ENCODE peak calls at places on chromosome 13, in nine cellular contexts. L, A, M, V, O, C, D, I and Y are unnamed samples.
A peak's percentile ranks its signal among the peaks of the same experiment; 100 is the strongest.

GRCh38 chr13:46288570-46289259 is 77.0 kb downstream of the LRRC63 start:
- DNase-seq in L (no peak), A (no peak), M (no peak), V (peak; percentile 76), O (peak; percentile 16), C (no peak), D (no peak), I (no peak), Y (peak; percentile 24)

GRCh38 chr13:113749507-113749906 is 9.5 kb upstream of the TMEM255B start:
- DNase-seq in L (no peak), A (no peak), M (no peak), V (no peak), O (no peak), C (no peak), D (no peak), I (peak; percentile 42), Y (no peak)

GRCh38 chr13:93635687-93636086 is 409.1 kb downstream of the GPC6 start:
- DNase-seq in L (no peak), A (peak; percentile 40), M (no peak), V (peak; percentile 63), O (peak; percentile 57), C (no peak), D (no peak), I (no peak), Y (no peak)

GRCh38 chr13:77048592-77048991 is 21.6 kb upstream of the FBXL3 start:
- DNase-seq in L (no peak), A (no peak), M (no peak), V (peak; percentile 13), O (no peak), C (no peak), D (no peak), I (no peak), Y (no peak)

GRCh38 chr13:58680115-58680514 is 1048.6 kb downstream of the PCDH17 start:
- DNase-seq in L (no peak), A (no peak), M (no peak), V (no peak), O (no peak), C (no peak), D (no peak), I (no peak), Y (no peak)

GRCh38 chr13:27425918-27426630 is 1.7 kb downstream of the GTF3A start:
- DNase-seq in L (peak; percentile 30), A (no peak), M (peak; percentile 70), V (peak; percentile 80), O (peak; percentile 77), C (peak; percentile 73), D (no peak), I (peak; percentile 77), Y (peak; percentile 82)

GRCh38 chr13:49791753-49792549 is 531 bp downstream of the KPNA3 start:
- DNase-seq in L (peak; percentile 63), A (no peak), M (peak; percentile 47), V (peak; percentile 52), O (peak; percentile 16), C (peak; percentile 48), D (peak; percentile 75), I (peak; percentile 82), Y (peak; percentile 37)

GRCh38 chr13:80923907-80924306 is 583.0 kb upstream of the SPRY2 start:
- DNase-seq in L (no peak), A (no peak), M (no peak), V (peak; percentile 36), O (no peak), C (no peak), D (no peak), I (no peak), Y (no peak)

GRCh38 chr13:73025212-73026012 is 33.4 kb upstream of the KLF5 start:
- DNase-seq in L (no peak), A (no peak), M (no peak), V (peak; percentile 42), O (peak; percentile 38), C (no peak), D (no peak), I (no peak), Y (peak; percentile 13)

GRCh38 chr13:105336706-105337582 is 1198.5 kb downstream of the EFNB2 start:
- DNase-seq in L (peak; percentile 42), A (no peak), M (no peak), V (peak; percentile 52), O (peak; percentile 55), C (no peak), D (no peak), I (no peak), Y (no peak)

GRCh38 chr13:32804673-32805260 is 211.5 kb upstream of the KL start:
- DNase-seq in L (no peak), A (no peak), M (no peak), V (peak; percentile 55), O (peak; percentile 34), C (no peak), D (no peak), I (no peak), Y (no peak)

GRCh38 chr13:57582032-57582431 is 49.5 kb upstream of the PCDH17 start:
- DNase-seq in L (no peak), A (no peak), M (no peak), V (no peak), O (no peak), C (no peak), D (no peak), I (no peak), Y (no peak)

GRCh38 chr13:101751488-101751887 is 299.0 kb downstream of the ITGBL1 start:
- DNase-seq in L (no peak), A (peak; percentile 20), M (no peak), V (peak; percentile 99), O (peak; percentile 60), C (no peak), D (no peak), I (no peak), Y (peak; percentile 59)

GRCh38 chr13:44698076-44698475 is 121.9 kb upstream of the TSC22D1 start:
- DNase-seq in L (no peak), A (no peak), M (no peak), V (no peak), O (no peak), C (no peak), D (no peak), I (no peak), Y (no peak)

GRCh38 chr13:102680133-102680717 is 14.6 kb downstream of the METTL21C start:
- DNase-seq in L (no peak), A (no peak), M (no peak), V (no peak), O (no peak), C (no peak), D (no peak), I (no peak), Y (no peak)

GRCh38 chr13:110339975-110340550 is 33.0 kb downstream of the COL4A2 start:
- DNase-seq in L (no peak), A (no peak), M (no peak), V (no peak), O (no peak), C (no peak), D (no peak), I (no peak), Y (no peak)
- TF ChIP-seq CTCF in L (no peak), A (no peak), M (no peak), V (no peak), O (no peak), C (no peak), D (no peak), I (no peak), Y (no peak)

GRCh38 chr13:75687145-75687763 is 51.1 kb downstream of the LMO7 start:
- DNase-seq in L (no peak), A (no peak), M (no peak), V (peak; percentile 83), O (no peak), C (no peak), D (no peak), I (no peak), Y (no peak)
- TF ChIP-seq CTCF in L (peak; percentile 30), A (peak; percentile 48), M (peak; percentile 23), V (peak; percentile 65), O (peak; percentile 58), C (no peak), D (peak; percentile 72), I (peak; percentile 33), Y (peak; percentile 33)

GRCh38 chr13:47800593-47800992 is 200.5 kb downstream of the SUCLA2 start:
- DNase-seq in L (no peak), A (no peak), M (no peak), V (no peak), O (no peak), C (no peak), D (no peak), I (no peak), Y (no peak)

GRCh38 chr13:47796816-47797215 is 204.3 kb downstream of the SUCLA2 start:
- DNase-seq in L (no peak), A (no peak), M (no peak), V (no peak), O (no peak), C (no peak), D (no peak), I (no peak), Y (no peak)

GRCh38 chr13:47798194-47798593 is 202.9 kb downstream of the SUCLA2 start:
- DNase-seq in L (no peak), A (no peak), M (no peak), V (no peak), O (no peak), C (no peak), D (no peak), I (no peak), Y (no peak)

GRCh38 chr13:47801555-47801954 is 199.5 kb downstream of the SUCLA2 start:
- DNase-seq in L (no peak), A (no peak), M (no peak), V (no peak), O (no peak), C (no peak), D (no peak), I (no peak), Y (no peak)

DNA sequence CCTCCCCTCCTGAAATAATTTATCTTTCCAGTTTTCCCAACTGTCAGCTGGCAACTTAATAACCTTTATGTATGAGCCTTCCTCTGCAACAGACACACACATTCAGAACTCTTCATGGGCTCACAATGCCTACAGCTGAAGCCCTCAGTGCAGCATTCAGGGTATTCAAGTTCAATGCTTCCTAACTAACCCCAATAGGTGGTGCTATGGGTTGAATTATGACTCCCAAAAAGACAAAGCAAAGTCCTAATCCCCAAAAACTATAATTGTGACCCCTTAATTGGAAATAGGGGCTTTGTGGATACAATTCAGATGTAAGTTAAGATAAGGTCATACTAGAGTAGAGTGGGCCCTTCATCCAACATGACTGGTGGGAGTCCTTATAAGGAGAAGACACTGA is 202.2 kb downstream of the SUCLA2 start:
- DNase-seq in L (no peak), A (no peak), M (no peak), V (peak; percentile 72), O (no peak), C (no peak), D (no peak), I (no peak), Y (peak; percentile 25)
- TF ChIP-seq CTCF in L (no peak), A (peak; percentile 44), M (no peak), V (peak; percentile 69), O (peak; percentile 33), C (no peak), D (no peak), I (no peak), Y (peak; percentile 25)

GRCh38 chr13:70714993-70715392 is 606.7 kb upstream of the KLHL1 start:
- DNase-seq in L (no peak), A (no peak), M (no peak), V (no peak), O (no peak), C (no peak), D (no peak), I (no peak), Y (no peak)
- TF ChIP-seq CTCF in L (no peak), A (no peak), M (no peak), V (no peak), O (peak; percentile 13), C (no peak), D (peak; percentile 60), I (no peak), Y (no peak)